ENCODE peak calls at places on chromosomes 16 and 17, in seven cellular contexts. E is CD8-positive, alpha-beta memory T cell; Z is NCI-H510A treated with DMSO at 0.1 percent for 48 hours; Y is hypothalamus; P is AG09309; W is heart right ventricle; C is GM06990. O is an unnamed sample.

GRCh38 chr17:66431910-66432309 is 129.5 kb downstream of the PRKCA start:
- DNase-seq in W (no peak), Y (no peak), Z (no peak), C (no peak), P (peak), E (no peak), O (peak)

GRCh38 chr17:35655303-35655702 is 68.2 kb downstream of the AP2B1 start:
- DNase-seq in Y (no peak), Z (no peak), C (no peak), E (no peak), P (no peak), W (no peak), O (no peak)

GRCh38 chr17:1055751-1056645 is 59.1 kb downstream of the TIMM22 start:
- DNase-seq in Z (no peak), C (no peak), E (peak), W (peak), Y (no peak), P (no peak), O (no peak)

GRCh38 chr17:40528692-40529417 is 27.4 kb upstream of the TNS4 start:
- DNase-seq in E (no peak), W (no peak), P (no peak), Y (no peak), Z (no peak), C (no peak), O (no peak)

GRCh38 chr16:20382202-20382948 is 22.2 kb downstream of the PDILT start:
- DNase-seq in W (no peak), P (no peak), C (no peak), Z (no peak), Y (no peak), E (no peak), O (no peak)

GRCh38 chr17:51769231-51769630 is 389.3 kb downstream of the CA10 start:
- DNase-seq in Z (no peak), W (no peak), P (no peak), E (no peak), C (no peak), Y (no peak), O (no peak)

GRCh38 chr17:57774872-57775271 is 29.8 kb upstream of the CCDC182 start:
- DNase-seq in W (no peak), Y (no peak), C (no peak), Z (no peak), E (no peak), P (no peak), O (no peak)

GRCh38 chr17:5931611-5932010 is 138.6 kb upstream of the WSCD1 start:
- DNase-seq in C (no peak), Y (no peak), P (no peak), Z (no peak), W (no peak), E (no peak), O (no peak)

GRCh38 chr17:50106393-50107131 is 11.4 kb downstream of the PDK2 start:
- DNase-seq in E (no peak), P (no peak), Z (no peak), W (no peak), Y (no peak), C (no peak), O (no peak)

GRCh38 chr17:62093188-62094155 is 28.4 kb upstream of the MED13 start:
- DNase-seq in E (no peak), Y (no peak), P (peak), C (peak), W (no peak), Z (no peak), O (peak)

GRCh38 chr17:5584971-5585794 is 874 bp upstream of the NLRP1 start:
- DNase-seq in C (no peak), P (peak), W (no peak), Z (no peak), E (no peak), Y (no peak), O (peak)

GRCh38 chr17:46136820-46137219 is 56.4 kb downstream of the KANSL1 start:
- DNase-seq in P (no peak), W (no peak), C (no peak), E (no peak), Y (no peak), Z (no peak), O (no peak)

GRCh38 chr16:29943846-29944669 is 17.8 kb upstream of the TMEM219 start:
- DNase-seq in E (no peak), C (no peak), Z (peak), W (no peak), Y (no peak), P (peak), O (peak)

GRCh38 chr16:85683363-85683762 is 5.4 kb downstream of the GINS2 start:
- DNase-seq in C (no peak), Z (peak), W (no peak), Y (no peak), E (no peak), P (no peak), O (no peak)

GRCh38 chr16:53504665-53505064 is 1.7 kb upstream of the AKTIP start:
- DNase-seq in Y (no peak), W (no peak), P (no peak), C (no peak), Z (no peak), E (peak), O (no peak)

GRCh38 chr17:51103050-51103449 is 17.6 kb downstream of the SPAG9 start:
- DNase-seq in W (no peak), C (no peak), P (no peak), E (no peak), Y (no peak), Z (no peak), O (no peak)

GRCh38 chr17:5615476-5615875 is 31.2 kb upstream of the NLRP1 start:
- DNase-seq in W (no peak), Z (no peak), E (no peak), Y (no peak), C (no peak), P (no peak), O (no peak)

GRCh38 chr17:40159456-40159855 is 17.8 kb upstream of the RAPGEFL1 start:
- DNase-seq in Y (no peak), P (no peak), W (no peak), Z (no peak), C (no peak), E (no peak), O (no peak)

GRCh38 chr17:38748329-38749221 is at the start of gene PCGF2:
- DNase-seq in P (no peak), Z (peak), W (peak), C (no peak), Y (no peak), E (no peak), O (peak)

GRCh38 chr16:31301708-31302400 is 42.1 kb downstream of the ITGAM start:
- DNase-seq in W (no peak), C (no peak), E (no peak), Y (no peak), Z (no peak), P (peak), O (no peak)

GRCh38 chr17:48442819-48443218 is 12.8 kb upstream of the SKAP1 start:
- DNase-seq in W (no peak), P (no peak), C (no peak), Y (no peak), E (no peak), Z (no peak), O (no peak)

GRCh38 chr16:46896314-46896968 is 12.3 kb downstream of the GPT2 start:
- DNase-seq in Z (no peak), P (no peak), W (peak), C (no peak), Y (no peak), E (no peak), O (no peak)

GRCh38 chr17:7721612-7722011 is 4.1 kb downstream of the DNAH2 start:
- DNase-seq in Y (no peak), W (no peak), C (no peak), E (no peak), P (no peak), Z (no peak), O (no peak)

GRCh38 chr17:80482058-80482318 is 5.6 kb upstream of the NPTX1 start:
- DNase-seq in Y (no peak), P (no peak), W (no peak), C (no peak), E (no peak), Z (no peak), O (no peak)

GRCh38 chr16:83113811-83114210 is 487.0 kb downstream of the CDH13 start:
- DNase-seq in W (no peak), Y (no peak), C (no peak), E (no peak), Z (no peak), P (no peak), O (no peak)

GRCh38 chr16:76428858-76429257 is 151.7 kb downstream of the CNTNAP4 start:
- DNase-seq in Y (no peak), C (no peak), P (no peak), E (no peak), Z (no peak), W (no peak), O (no peak)

GRCh38 chr17:29007456-29008455 is 1.9 kb upstream of the SEZ6 start:
- DNase-seq in E (no peak), C (no peak), P (no peak), Z (no peak), Y (no peak), W (no peak), O (no peak)

GRCh38 chr17:8629371-8630226 is 926 bp downstream of the MYH10 start:
- DNase-seq in C (peak), E (peak), P (no peak), Z (peak), Y (no peak), W (peak), O (no peak)